ENCODE peak calls at places on chromosomes 4 and X, in five cellular contexts. E is glutamatergic neuron, U is naive B cell, I is ACHN, Q is AG08396. N is an unnamed sample.

GRCh38 chrX:78378476-78379115 is 51.2 kb upstream of the CYSLTR1 start:
- DNase-seq in E (no peak), U (no peak), I (no peak), Q (no peak), N (no peak)

GRCh38 chr4:6859543-6859942 is 50.1 kb upstream of the TBC1D14 start:
- DNase-seq in E (no peak), U (no peak), I (no peak), Q (no peak), N (no peak)

GRCh38 chr4:143188325-143189088 is 3.8 kb downstream of the USP38 start:
- DNase-seq in E (no peak), U (no peak), I (no peak), Q (no peak), N (no peak)

GRCh38 chr4:187732524-187732923 is 263.0 kb upstream of the ZFP42 start:
- DNase-seq in E (no peak), U (no peak), I (no peak), Q (no peak), N (no peak)

GRCh38 chr4:48290146-48290772 is 20.6 kb upstream of the TEC start:
- DNase-seq in E (no peak), U (no peak), I (peak), Q (peak), N (peak)

GRCh38 chr4:150411527-150411926 is 170.4 kb upstream of the MAB21L2 start:
- DNase-seq in E (no peak), U (no peak), I (no peak), Q (no peak), N (no peak)

GRCh38 chr4:142434519-142435224 is 411.4 kb downstream of the INPP4B start:
- DNase-seq in E (no peak), U (no peak), I (no peak), Q (no peak), N (no peak)

GRCh38 chrX:76802698-76803097 is 375.2 kb downstream of the MAGEE1 start:
- DNase-seq in E (no peak), U (no peak), I (no peak), Q (no peak), N (no peak)

GRCh38 chr4:5752803-5753184 is 41.8 kb downstream of the EVC start:
- DNase-seq in E (peak), U (no peak), I (peak), Q (no peak), N (no peak)

GRCh38 chr4:74056114-74056857 is 17.8 kb upstream of the CXCL3 start:
- DNase-seq in E (no peak), U (no peak), I (peak), Q (no peak), N (no peak)

GRCh38 chrX:112913807-112914206 is 73.2 kb upstream of the AMOT start:
- DNase-seq in E (no peak), U (no peak), I (no peak), Q (no peak), N (no peak)

GRCh38 chrX:118552501-118552900 is 56.9 kb downstream of the DOCK11 start:
- DNase-seq in E (no peak), U (no peak), I (peak), Q (peak), N (no peak)

GRCh38 chrX:110667706-110668105 is 127.9 kb downstream of the CHRDL1 start:
- DNase-seq in E (no peak), U (no peak), I (no peak), Q (no peak), N (no peak)

GRCh38 chr4:43882470-43882869 is 566.1 kb downstream of the KCTD8 start:
- DNase-seq in E (no peak), U (no peak), I (peak), Q (no peak), N (no peak)

GRCh38 chr4:23614284-23614892 is 275.5 kb downstream of the PPARGC1A start:
- DNase-seq in E (no peak), U (no peak), I (peak), Q (no peak), N (no peak)

GRCh38 chr4:1214101-1215095 is 34.5 kb downstream of the CTBP1 start:
- DNase-seq in E (peak), U (no peak), I (no peak), Q (no peak), N (no peak)

GRCh38 chr4:55181606-55182005 is 56.2 kb upstream of the KDR start:
- DNase-seq in E (no peak), U (no peak), I (no peak), Q (no peak), N (no peak)

GRCh38 chrX:101595739-101596419 is 21.9 kb downstream of the ARMCX6 start:
- DNase-seq in E (no peak), U (peak), I (peak), Q (peak), N (peak)

GRCh38 chr4:185809517-185810071 is 2.4 kb downstream of the SORBS2 start:
- DNase-seq in E (no peak), U (no peak), I (no peak), Q (no peak), N (no peak)

GRCh38 chrX:48996969-48997368 is 5.1 kb downstream of the GRIPAP1 start:
- DNase-seq in E (no peak), U (no peak), I (no peak), Q (no peak), N (no peak)

GRCh38 chrX:115318139-115318538 is 28.6 kb downstream of the LUZP4 start:
- DNase-seq in E (no peak), U (no peak), I (no peak), Q (no peak), N (no peak)

GRCh38 chr4:19776929-19777328 is 474.8 kb upstream of the SLIT2 start:
- DNase-seq in E (no peak), U (no peak), I (peak), Q (no peak), N (no peak)

GRCh38 chrX:23802431-23802830 is 19.5 kb downstream of the SAT1 start:
- DNase-seq in E (no peak), U (no peak), I (no peak), Q (no peak), N (no peak)

GRCh38 chr4:152106113-152106763 is 345.4 kb upstream of the GATB start:
- DNase-seq in E (no peak), U (no peak), I (peak), Q (peak), N (no peak)

GRCh38 chr4:95118507-95118906 is 360.8 kb downstream of the BMPR1B start:
- DNase-seq in E (no peak), U (no peak), I (no peak), Q (no peak), N (no peak)

GRCh38 chrX:51459125-51459524 is 37.3 kb downstream of the NUDT11 start:
- DNase-seq in E (no peak), U (no peak), I (peak), Q (no peak), N (no peak)

GRCh38 chr4:184355111-184355604 is 119.2 kb downstream of the IRF2 start:
- DNase-seq in E (no peak), U (peak), I (peak), Q (peak), N (peak)

GRCh38 chr4:120760047-120760446 is 162.5 kb downstream of the PRDM5 start:
- DNase-seq in E (no peak), U (no peak), I (no peak), Q (no peak), N (no peak)

GRCh38 chr4:130600706-130601105 is 1504.8 kb downstream of the C4orf33 start:
- DNase-seq in E (no peak), U (no peak), I (no peak), Q (no peak), N (no peak)

GRCh38 chrX:68835468-68835867 is 6.6 kb downstream of the EFNB1 start:
- DNase-seq in E (no peak), U (no peak), I (no peak), Q (no peak), N (no peak)

GRCh38 chrX:102659790-102660757 is 8.8 kb downstream of the GPRASP1 start:
- DNase-seq in E (peak), U (peak), I (peak), Q (peak), N (peak)

GRCh38 chrX:78964598-78964997 is 19.4 kb downstream of the P2RY10 start:
- DNase-seq in E (no peak), U (no peak), I (no peak), Q (no peak), N (no peak)

GRCh38 chr4:151045907-151046306 is 30.8 kb upstream of the LRBA start:
- DNase-seq in E (no peak), U (no peak), I (peak), Q (no peak), N (peak)

GRCh38 chr4:172152284-172152683 is 339.1 kb downstream of the GALNTL6 start:
- DNase-seq in E (no peak), U (no peak), I (no peak), Q (no peak), N (no peak)

GRCh38 chr4:81905966-81906365 is 434.3 kb upstream of the RASGEF1B start:
- DNase-seq in E (no peak), U (no peak), I (peak), Q (no peak), N (peak)

N was measured in GM13977.